ENCODE peak calls at places on chromosomes 16 and 17, in nine cellular contexts. G is activated CD8-positive, alpha-beta memory T cell treated with anti-CD3 and anti-CD28 coated beads for 24 hours; U is stimulated activated CD4-positive, alpha-beta T cell treated with anti-CD3 and anti-CD28 coated beads, Interleukin-4, amount 100 ng/mL, for 24 hours; B is right cardiac atrium; J is iris pigment epithelial cell; C is body of pancreas; I is prostate gland; O is transverse colon; R is left colon. P is an unnamed sample.
A peak's percentile ranks its signal among the peaks of the same experiment; 100 is the strongest.

GRCh38 chr16:61730997-61731396 is 305.2 kb downstream of the CDH8 start:
- DNase-seq in G (no peak), U (no peak), B (no peak), J (no peak), C (no peak), I (no peak), O (no peak), R (no peak), P (no peak)

GRCh38 chr17:16446338-16446983 is 31.1 kb downstream of the TRPV2 start:
- DNase-seq in G (peak; percentile 66), U (no peak), B (no peak), J (no peak), C (no peak), I (no peak), O (no peak), R (no peak), P (no peak)

GRCh38 chr17:57874434-57875108 is 24.7 kb upstream of the MRPS23 start:
- DNase-seq in G (peak; percentile 70), U (peak; percentile 27), B (peak; percentile 70), J (peak; percentile 95), C (peak; percentile 52), I (no peak), O (peak; percentile 49), R (peak; percentile 59), P (peak; percentile 96)

GRCh38 chr17:34895388-34895787 is 65.9 kb downstream of the CCT6B start:
- DNase-seq in G (no peak), U (no peak), B (no peak), J (no peak), C (no peak), I (no peak), O (no peak), R (no peak), P (no peak)

GRCh38 chr17:733743-734142 is 1.3 kb downstream of the TLCD3A start:
- DNase-seq in G (no peak), U (no peak), B (no peak), J (no peak), C (no peak), I (no peak), O (no peak), R (no peak), P (no peak)

GRCh38 chr16:21524068-21524751 is 75.2 kb upstream of the METTL9 start:
- DNase-seq in G (no peak), U (no peak), B (no peak), J (no peak), C (no peak), I (no peak), O (no peak), R (no peak), P (no peak)

GRCh38 chr16:2288701-2289100 is 20.8 kb upstream of the RNPS1 start:
- DNase-seq in G (no peak), U (no peak), B (no peak), J (no peak), C (no peak), I (no peak), O (no peak), R (no peak), P (no peak)

GRCh38 chr16:15482068-15482747 is 47.8 kb downstream of the BMERB1 start:
- DNase-seq in G (peak; percentile 59), U (peak; percentile 70), B (peak; percentile 24), J (peak; percentile 98), C (peak; percentile 87), I (peak; percentile 4), O (peak; percentile 29), R (peak; percentile 17), P (peak; percentile 84)

GRCh38 chr16:83742076-83742475 is 65.7 kb upstream of the HSBP1 start:
- DNase-seq in G (no peak), U (no peak), B (no peak), J (no peak), C (no peak), I (no peak), O (no peak), R (no peak), P (no peak)

GRCh38 chr17:43545383-43545632 is 832 bp downstream of the ETV4 start:
- DNase-seq in G (no peak), U (peak; percentile 13), B (peak; percentile 36), J (peak; percentile 61), C (peak; percentile 55), I (peak; percentile 13), O (peak; percentile 45), R (peak; percentile 46), P (peak; percentile 59)